ENCODE peak calls at places on chromosomes 16 and 17, in six cellular contexts. P is stromal cell of bone marrow; J is substantia nigra; I is AG09319; D is renal cortical epithelial cell; G is activated T-helper 1 cell treated with anti-CD3 and anti-CD28 coated beads, Interleukin-12 subunit alpha, Interleukin-12 subunit beta, Interleukin-2, Interleukin-4 antibody, amounts not matched to agents 30 ng/mL and 10 ng/mL and 1 ng/mL, durations not matched to agents 14 hours and 24 hours and 36 hours. F is an unnamed sample.
A peak's percentile ranks its signal among the peaks of the same experiment; 100 is the strongest.

GRCh38 chr17:12664894-12665262 is 812 bp upstream of the MYOCD start:
- DNase-seq in P (no peak), J (no peak), I (no peak), D (no peak), G (no peak), F (no peak)

GRCh38 chr17:42845918-42846593 is 1.7 kb downstream of the AOC2 start:
- DNase-seq in P (peak; percentile 18), J (no peak), I (no peak), D (peak; percentile 11), G (no peak), F (no peak)

GRCh38 chr17:81731271-81731670 is 19.2 kb downstream of the SLC25A10 start:
- DNase-seq in P (peak; percentile 56), J (no peak), I (no peak), D (no peak), G (no peak), F (no peak)

GRCh38 chr17:43927101-43927935 is 15.0 kb downstream of the PPY start:
- DNase-seq in P (no peak), J (no peak), I (no peak), D (no peak), G (no peak), F (no peak)

GRCh38 chr16:3063617-3064389 is 1.6 kb upstream of the IL32 start:
- DNase-seq in P (no peak), J (no peak), I (no peak), D (no peak), G (no peak), F (no peak)

GRCh38 chr16:1105888-1106620 is 10.0 kb upstream of the C1QTNF8 start:
- DNase-seq in P (no peak), J (peak; percentile 66), I (peak; percentile 2), D (peak; percentile 6), G (no peak), F (no peak)

GRCh38 chr16:77993586-77993985 is 28.8 kb upstream of the CLEC3A start:
- DNase-seq in P (no peak), J (no peak), I (no peak), D (no peak), G (no peak), F (no peak)

GRCh38 chr17:17182601-17183136 is 23.5 kb downstream of the PLD6 start:
- DNase-seq in P (no peak), J (no peak), I (no peak), D (no peak), G (no peak), F (no peak)

GRCh38 chr17:55641559-55642160 is 81.0 kb downstream of the TMEM100 start:
- DNase-seq in P (peak; percentile 54), J (no peak), I (peak; percentile 54), D (peak; percentile 50), G (peak; percentile 4), F (peak; percentile 21)

GRCh38 chr17:82940226-82941020 is 100.6 kb upstream of the ZNF750 start:
- DNase-seq in P (no peak), J (no peak), I (no peak), D (no peak), G (no peak), F (no peak)

GRCh38 chr16:85570213-85570734 is 42.8 kb upstream of the GSE1 start:
- DNase-seq in P (no peak), J (no peak), I (no peak), D (peak; percentile 77), G (no peak), F (no peak)

GRCh38 chr16:12646490-12647274 is 157.0 kb downstream of the CPPED1 start:
- DNase-seq in P (no peak), J (peak; percentile 67), I (no peak), D (peak; percentile 80), G (peak; percentile 26), F (no peak)

GRCh38 chr16:31200821-31201510 is 1.6 kb downstream of the PYCARD start:
- DNase-seq in P (peak; percentile 39), J (no peak), I (no peak), D (no peak), G (peak; percentile 49), F (no peak)

GRCh38 chr17:59856859-59857794 is 35.6 kb downstream of the TUBD1 start:
- DNase-seq in P (no peak), J (no peak), I (no peak), D (no peak), G (no peak), F (no peak)

GRCh38 chr16:70746708-70747424 is 54.1 kb downstream of the VAC14 start:
- DNase-seq in P (peak; percentile 91), J (no peak), I (peak; percentile 81), D (peak; percentile 96), G (peak; percentile 39), F (peak; percentile 70)

GRCh38 chr16:77282345-77282744 is 83.1 kb downstream of the SYCE1L start:
- DNase-seq in P (no peak), J (no peak), I (no peak), D (no peak), G (no peak), F (no peak)

GRCh38 chr16:86353185-86353584 is 157.1 kb upstream of the FOXF1 start:
- DNase-seq in P (no peak), J (no peak), I (no peak), D (no peak), G (no peak), F (peak; percentile 36)

GRCh38 chr16:16071631-16072244 is 122.3 kb downstream of the ABCC1 start:
- DNase-seq in P (no peak), J (no peak), I (no peak), D (no peak), G (no peak), F (no peak)

GRCh38 chr17:80793851-80794267 is 197.8 kb upstream of the CHMP6 start:
- DNase-seq in P (no peak), J (no peak), I (no peak), D (no peak), G (no peak), F (no peak)

GRCh38 chr17:41428591-41429326 is 4.4 kb upstream of the KRT37 start:
- DNase-seq in P (no peak), J (no peak), I (no peak), D (peak; percentile 36), G (no peak), F (no peak)

GRCh38 chr16:84933774-84934571 is 77.4 kb downstream of the ZDHHC7 start:
- DNase-seq in P (no peak), J (peak; percentile 70), I (no peak), D (no peak), G (no peak), F (no peak)

GRCh38 chr16:67388591-67388990 is 4.7 kb downstream of the TPPP3 start:
- DNase-seq in P (no peak), J (no peak), I (no peak), D (no peak), G (no peak), F (no peak)

GRCh38 chr17:57697891-57698708 is 47.0 kb downstream of the CCDC182 start:
- DNase-seq in P (no peak), J (no peak), I (no peak), D (no peak), G (no peak), F (no peak)

GRCh38 chr17:4648741-4649140 is 7.3 kb upstream of the ALOX15 start:
- DNase-seq in P (no peak), J (no peak), I (no peak), D (peak; percentile 36), G (no peak), F (no peak)

GRCh38 chr17:81393684-81394376 is 1.4 kb upstream of the BAHCC1 start:
- DNase-seq in P (peak; percentile 100), J (peak; percentile 100), I (peak; percentile 99), D (peak; percentile 98), G (peak; percentile 46), F (peak; percentile 98)

F was measured in skeletal muscle cell.